ENCODE peak calls at places on chromosomes 11 and 22, in six cellular contexts. X, C, P, F, B and Y are unnamed samples.

GRCh38 chr11:113401718-113402117 is 14.1 kb downstream of the ANKK1 start:
- DNase-seq in B (peak; percentile 1), C (peak; percentile 51), F (peak; percentile 37), P (no peak), X (peak; percentile 80), Y (no peak)

GRCh38 chr22:48491451-48491941 is 1336.2 kb downstream of the BRD1 start:
- DNase-seq in P (no peak), C (no peak), X (no peak), B (no peak), F (no peak), Y (no peak)

GRCh38 chr22:29581799-29582198 is 886 bp upstream of the NIPSNAP1 start:
- DNase-seq in X (no peak), P (no peak), F (no peak), B (no peak), C (no peak), Y (no peak)

GRCh38 chr11:122516686-122517085 is 138.8 kb upstream of the UBASH3B start:
- DNase-seq in F (no peak), X (no peak), C (no peak), P (no peak), B (no peak), Y (no peak)

GRCh38 chr11:57644748-57645715 is 4.7 kb downstream of the YPEL4 start:
- DNase-seq in B (peak; percentile 57), C (peak; percentile 81), P (no peak), F (no peak), X (peak; percentile 86), Y (no peak)

GRCh38 chr22:48748860-48749554 is 1078.7 kb downstream of the BRD1 start:
- DNase-seq in X (no peak), F (no peak), B (no peak), C (no peak), P (no peak), Y (no peak)

GRCh38 chr11:78883506-78883905 is 308.8 kb upstream of the NARS2 start:
- DNase-seq in B (no peak), X (no peak), P (no peak), C (no peak), F (no peak), Y (no peak)

GRCh38 chr22:46286006-46286405 is 10.7 kb upstream of the GTSE1 start:
- DNase-seq in C (no peak), P (no peak), X (no peak), B (no peak), F (no peak), Y (no peak)

GRCh38 chr11:128291835-128292234 is 295.5 kb downstream of the ETS1 start:
- DNase-seq in F (no peak), X (no peak), P (no peak), B (no peak), C (no peak), Y (no peak)

GRCh38 chr11:125923012-125923579 is 18.8 kb downstream of the DDX25 start:
- DNase-seq in B (peak; percentile 44), C (peak; percentile 81), F (peak; percentile 28), X (peak; percentile 68), P (no peak), Y (peak; percentile 9)

GRCh38 chr11:62142043-62142375 is 18.2 kb downstream of the INCENP start:
- DNase-seq in P (no peak), X (no peak), F (no peak), C (no peak), B (no peak), Y (no peak)

GRCh38 chr11:75560644-75561043 is 1.4 kb upstream of the SERPINH1 start:
- DNase-seq in B (peak; percentile 59), X (no peak), P (no peak), C (no peak), F (no peak), Y (no peak)

GRCh38 chr22:27748355-27749168 is 53.0 kb downstream of the MN1 start:
- DNase-seq in B (no peak), X (no peak), F (no peak), C (peak; percentile 79), P (no peak), Y (peak; percentile 49)

GRCh38 chr11:127199306-127199801 is 198.8 kb upstream of the KIRREL3 start:
- DNase-seq in C (no peak), P (no peak), B (no peak), F (no peak), X (no peak), Y (no peak)

GRCh38 chr11:119420631-119421030 is 2.3 kb downstream of the THY1 start:
- DNase-seq in F (no peak), X (no peak), C (no peak), B (no peak), P (no peak), Y (no peak)

GRCh38 chr22:20128902-20129746 is 2.5 kb upstream of the ZDHHC8 start:
- DNase-seq in X (no peak), F (no peak), C (peak; percentile 40), P (no peak), B (peak; percentile 33), Y (no peak)

GRCh38 chr11:116431842-116432241 is 340.9 kb downstream of the BUD13 start:
- DNase-seq in F (no peak), X (no peak), P (no peak), B (no peak), C (no peak), Y (no peak)

GRCh38 chr11:124812876-124813275 is 12.7 kb upstream of the MSANTD2 start:
- DNase-seq in C (peak; percentile 28), F (no peak), P (no peak), X (no peak), B (peak; percentile 35), Y (no peak)

GRCh38 chr22:46390652-46391301 is 55.3 kb downstream of the TRMU start:
- DNase-seq in B (no peak), X (peak; percentile 60), P (no peak), F (no peak), C (peak; percentile 69), Y (peak; percentile 6)

GRCh38 chr11:9099617-9100016 is 8.2 kb upstream of the SCUBE2 start:
- DNase-seq in F (no peak), C (no peak), B (no peak), X (no peak), P (no peak), Y (no peak)

GRCh38 chr11:75350743-75351540 is 519 bp downstream of the ARRB1 start:
- DNase-seq in F (no peak), B (no peak), X (no peak), P (no peak), C (no peak), Y (no peak)

GRCh38 chr11:45045692-45046471 is 95.2 kb upstream of the TP53I11 start:
- DNase-seq in F (peak; percentile 7), C (peak; percentile 71), X (peak; percentile 59), P (no peak), B (peak; percentile 40), Y (no peak)

GRCh38 chr11:34318111-34319037 is 39.4 kb downstream of the ABTB2 start:
- DNase-seq in B (peak; percentile 65), C (peak; percentile 21), P (no peak), F (no peak), X (no peak), Y (no peak)

GRCh38 chr11:69317401-69318092 is 23.6 kb downstream of the MYEOV start:
- DNase-seq in P (no peak), X (no peak), C (peak; percentile 54), F (no peak), B (peak; percentile 17), Y (no peak)

GRCh38 chr11:103920449-103920848 is 116.0 kb upstream of the DDI1 start:
- DNase-seq in C (no peak), B (peak; percentile 23), P (no peak), F (peak; percentile 16), X (no peak), Y (no peak)
- TF ChIP-seq CTCF in C (no peak), B (no peak), P (no peak), F (no peak), X (no peak), Y (no peak)

DNA sequence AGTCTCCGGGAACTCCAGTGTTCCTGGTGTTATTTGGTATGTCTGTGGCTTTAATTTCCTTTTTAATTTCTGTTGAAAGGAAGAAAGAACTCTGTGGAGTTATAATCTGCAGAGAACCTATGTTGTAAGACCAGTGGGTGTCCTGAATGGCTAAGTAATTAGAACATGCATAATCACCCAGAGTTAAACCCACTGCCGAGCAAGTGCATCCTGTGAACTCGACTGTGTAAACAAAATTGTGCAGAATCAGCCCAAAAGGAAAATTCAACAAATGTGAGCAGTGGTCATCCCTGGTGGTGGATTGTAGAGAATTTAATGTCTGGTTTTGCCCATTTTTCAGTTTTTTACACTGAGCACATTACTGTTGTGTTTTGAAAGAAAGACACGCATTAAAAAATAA is 162.5 kb downstream of the COMMD9 start:
- DNase-seq in P (no peak), C (no peak), F (no peak), X (no peak), B (no peak), Y (no peak)
- TF ChIP-seq CTCF in P (no peak), C (no peak), F (no peak), X (no peak), B (no peak), Y (no peak)

DNA sequence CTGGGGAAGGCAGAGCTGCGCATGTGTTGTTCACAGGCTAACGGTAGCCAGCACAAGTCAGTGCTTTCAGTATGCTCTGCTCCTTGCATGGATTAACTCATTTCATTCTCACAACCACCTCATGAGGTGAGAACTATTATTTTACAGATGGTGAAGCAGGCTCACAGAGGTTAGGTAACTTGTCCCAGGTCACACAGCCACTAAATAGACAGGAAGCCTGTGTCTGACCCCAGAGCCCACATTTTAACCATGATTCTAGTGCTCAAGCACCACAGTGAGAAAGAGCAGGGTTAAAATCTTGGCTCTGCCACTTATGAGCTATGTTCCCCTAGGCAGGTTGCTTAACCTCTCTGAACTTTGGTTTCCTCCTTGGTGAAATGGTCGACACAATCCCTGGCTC is 6.2 kb upstream of the SNX15 start:
- DNase-seq in B (no peak), P (no peak), C (no peak), X (no peak), F (no peak), Y (no peak)
- TF ChIP-seq CTCF in B (no peak), P (no peak), C (no peak), X (no peak), F (no peak), Y (no peak)

GRCh38 chr11:10160350-10160749 is 133.7 kb downstream of the SBF2 start:
- DNase-seq in X (no peak), C (no peak), B (no peak), F (no peak), P (no peak), Y (no peak)
- TF ChIP-seq CTCF in X (no peak), C (no peak), B (no peak), F (no peak), P (no peak), Y (no peak)

GRCh38 chr22:35609261-35609660 is 7.9 kb downstream of the MB start:
- DNase-seq in P (no peak), C (no peak), F (no peak), X (no peak), B (no peak), Y (no peak)
- TF ChIP-seq CTCF in P (no peak), C (no peak), F (no peak), X (no peak), B (no peak), Y (no peak)